ENCODE peak calls at places on chromosomes 11 and 22, in five cellular contexts. B is CD8-positive, alpha-beta T cell; Y is DND-41; D is kidney; L is AG09309. C is an unnamed sample.

GRCh38 chr22:43993072-43993760 is 30.9 kb upstream of the PARVB start:
- DNase-seq in B (peak; percentile 36), Y (peak; percentile 57), D (no peak), L (no peak), C (peak; percentile 30)

GRCh38 chr22:50529416-50530279 is at the start of gene TYMP:
- DNase-seq in B (peak; percentile 67), Y (no peak), D (peak; percentile 97), L (no peak), C (no peak)

GRCh38 chr22:28703436-28703835 is 23.8 kb upstream of the TTC28 start:
- DNase-seq in B (no peak), Y (no peak), D (no peak), L (no peak), C (no peak)

GRCh38 chr11:135074397-135074998 is 662.5 kb upstream of the B3GAT1 start:
- DNase-seq in B (no peak), Y (peak; percentile 19), D (no peak), L (no peak), C (no peak)

GRCh38 chr11:1194231-1194976 is 28.5 kb upstream of the MUC5B start:
- DNase-seq in B (no peak), Y (no peak), D (peak; percentile 60), L (no peak), C (no peak)

GRCh38 chr11:69245491-69246345 is 48.2 kb upstream of the MYEOV start:
- DNase-seq in B (no peak), Y (no peak), D (peak; percentile 33), L (no peak), C (no peak)

GRCh38 chr11:128496684-128497056 is 90.7 kb downstream of the ETS1 start:
- DNase-seq in B (no peak), Y (no peak), D (no peak), L (no peak), C (no peak)

GRCh38 chr11:84384637-84385227 is 1098.6 kb upstream of the CCDC90B start:
- DNase-seq in B (no peak), Y (peak; percentile 40), D (no peak), L (peak; percentile 17), C (peak; percentile 3)

GRCh38 chr11:1175461-1176223 is 17.9 kb downstream of the MUC5AC start:
- DNase-seq in B (no peak), Y (no peak), D (peak; percentile 26), L (no peak), C (no peak)

GRCh38 chr11:2684581-2684980 is 15.2 kb downstream of the KCNQ1OT1 start:
- DNase-seq in B (no peak), Y (no peak), D (peak; percentile 33), L (no peak), C (no peak)

GRCh38 chr22:40922484-40923303 is 28.5 kb upstream of the RBX1 start:
- DNase-seq in B (no peak), Y (peak; percentile 17), D (no peak), L (peak; percentile 29), C (peak; percentile 41)
- TF ChIP-seq CTCF in B (peak; percentile 80), Y (peak; percentile 77), D (peak; percentile 81), L (peak; percentile 55), C (peak; percentile 66)

DNA sequence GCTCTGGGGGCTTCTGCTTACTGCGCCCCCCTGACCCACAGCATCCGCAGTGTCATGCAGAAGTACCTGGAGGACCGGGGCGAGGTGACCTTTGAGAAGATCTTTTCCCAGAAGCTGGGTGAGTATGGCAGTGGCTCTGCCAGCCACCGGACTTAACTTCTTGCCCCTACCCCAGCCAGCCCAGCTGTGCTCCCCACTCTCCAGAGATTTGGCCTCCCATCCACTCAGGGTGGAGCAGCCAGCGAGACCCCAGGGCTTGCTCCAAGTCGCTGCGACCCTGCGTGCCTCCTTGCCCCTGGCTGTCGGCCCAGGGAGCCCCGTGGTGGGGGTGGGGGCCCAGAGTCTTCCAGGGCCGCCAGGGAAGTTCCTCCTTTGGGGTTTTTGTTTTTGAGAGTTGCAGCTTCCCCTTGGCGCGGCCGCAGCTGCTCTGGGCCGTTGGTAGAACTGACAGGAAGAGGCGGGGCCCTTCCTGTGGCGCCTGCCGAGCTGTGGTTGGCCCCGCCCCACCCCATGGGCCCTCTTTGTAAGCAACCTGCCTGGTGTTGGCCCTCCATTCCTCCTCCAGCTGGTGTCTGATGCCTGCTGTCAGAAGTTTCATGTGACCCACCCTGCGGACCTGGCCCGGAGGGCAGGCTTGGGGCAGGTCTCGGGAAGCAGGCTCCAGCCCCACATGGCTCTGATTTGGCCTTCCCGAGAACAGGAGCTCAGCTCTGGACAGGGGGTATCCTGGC is 11.1 kb downstream of the GRK2 start:
- DNase-seq in B (peak; percentile 89), Y (peak; percentile 99), D (peak; percentile 96), L (no peak), C (no peak)
- H3K4me3 ChIP-seq in B (peak overlapping the region; percentile 79), Y (peak overlapping the region; percentile 51), D (no peak overlapping the region), L (peak overlapping the region; percentile 45), C (peak overlapping the region; percentile 57)

GRCh38 chr11:19199037-19199436 is 2.7 kb downstream of the CSRP3 start:
- DNase-seq in B (no peak), Y (no peak), D (no peak), L (no peak), C (no peak)

GRCh38 chr11:19199766-19200165 is 2.0 kb downstream of the CSRP3 start:
- DNase-seq in B (no peak), Y (no peak), D (no peak), L (no peak), C (no peak)

GRCh38 chr11:19196458-19196857 is 5.3 kb downstream of the CSRP3 start:
- DNase-seq in B (no peak), Y (no peak), D (no peak), L (no peak), C (no peak)

GRCh38 chr11:19200410-19201201 is 1.2 kb downstream of the CSRP3 start:
- DNase-seq in B (no peak), Y (no peak), D (no peak), L (peak; percentile 18), C (peak; percentile 11)

GRCh38 chr11:19201737-19202605 is at the start of gene CSRP3:
- DNase-seq in B (no peak), Y (no peak), D (no peak), L (no peak), C (no peak)
- TF ChIP-seq CTCF in B (no peak), Y (no peak), D (no peak), L (no peak), C (no peak)

DNA sequence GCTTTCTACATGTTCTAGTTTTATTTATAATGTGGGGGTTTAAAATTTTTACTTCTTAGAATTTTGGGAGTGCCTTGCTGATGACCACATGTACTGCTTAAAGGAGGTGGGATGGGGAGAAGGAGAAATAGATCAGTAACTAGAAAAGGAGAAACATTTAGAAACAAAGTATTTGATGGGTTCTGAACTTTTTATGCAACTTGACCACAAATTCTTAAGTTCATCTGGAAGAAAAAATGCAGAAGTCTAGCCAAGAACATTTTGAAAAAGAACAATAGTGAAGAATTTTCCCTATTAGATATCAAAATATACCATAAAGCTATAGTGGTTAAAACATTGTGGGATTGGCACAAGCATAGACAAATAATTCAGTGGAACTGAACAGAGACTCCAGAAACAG is 73.3 kb upstream of the AMPD3 start:
- DNase-seq in B (no peak), Y (no peak), D (no peak), L (no peak), C (no peak)
- H3K4me3 ChIP-seq in B (no peak overlapping the region), Y (no peak overlapping the region), D (no peak overlapping the region), L (no peak overlapping the region), C (no peak overlapping the region)

GRCh38 chr11:120013325-120014250 is 124.3 kb downstream of the TRIM29 start:
- DNase-seq in B (no peak), Y (peak; percentile 6), D (no peak), L (no peak), C (no peak)
- TF ChIP-seq CTCF in B (no peak), Y (peak; percentile 49), D (peak; percentile 72), L (peak; percentile 84), C (peak; percentile 69)

DNA sequence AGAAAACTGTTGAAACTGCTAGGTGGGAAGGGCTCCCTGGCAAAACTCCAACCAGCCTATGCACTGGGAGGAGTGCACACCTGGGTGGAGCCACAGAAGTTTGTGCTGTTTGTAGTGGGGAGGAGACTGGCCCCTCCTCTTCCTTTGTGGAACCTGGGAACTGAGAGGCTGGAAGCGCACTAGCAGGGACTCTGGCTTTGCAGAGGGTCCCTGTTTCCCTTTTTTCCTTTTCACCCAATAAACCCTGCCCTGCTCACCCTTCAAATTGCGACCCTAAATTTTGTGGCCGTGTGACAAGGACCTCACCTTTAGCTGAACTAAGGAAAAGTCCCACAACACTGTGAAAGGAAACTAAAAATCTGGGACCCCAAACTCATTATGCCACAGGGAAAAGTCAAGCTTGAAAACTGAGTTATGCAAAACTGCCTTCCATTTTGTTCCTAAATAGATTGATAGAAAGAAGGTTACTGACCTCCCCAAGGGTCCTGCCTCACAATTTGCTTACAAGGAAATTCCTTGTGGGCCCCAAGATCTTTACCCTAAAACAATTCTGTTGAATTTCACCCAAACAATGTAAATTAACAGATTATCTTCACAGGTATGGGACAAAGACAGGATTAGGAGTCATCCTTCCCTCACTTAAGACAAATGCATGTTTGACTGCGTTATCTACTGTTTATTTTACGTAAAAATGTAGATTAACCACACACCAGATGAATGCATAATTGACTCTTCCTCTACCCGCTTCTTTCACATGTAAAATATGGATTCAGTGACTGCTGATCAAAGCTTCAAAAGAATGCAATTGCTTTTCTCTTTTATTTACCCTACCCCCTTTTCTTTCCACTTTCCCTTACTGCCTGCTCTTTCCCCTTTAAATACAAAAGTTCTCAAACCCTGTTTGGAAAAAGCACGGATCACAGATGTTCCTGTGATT is 80.9 kb downstream of the SLC36A4 start:
- DNase-seq in B (no peak), Y (peak; percentile 7), D (no peak), L (no peak), C (no peak)
- H3K4me3 ChIP-seq in B (no peak overlapping the region), Y (no peak overlapping the region), D (no peak overlapping the region), L (no peak overlapping the region), C (no peak overlapping the region)